ENCODE peak calls at places on chromosomes 1 and 21, in six cellular contexts. One of them, this sample, is unnamed.

GRCh38 chr1:28139033-28139712 is 37.3 kb downstream of the PTAFR start:
- ATAC-seq in left lung: peak
- ATAC-seq in GM12878: peak
- ATAC-seq in lower lobe of right lung: peak
- ATAC-seq in heart right ventricle: no peak
- ATAC-seq in right cardiac atrium: no peak
- ATAC-seq in this sample: no peak

GRCh38 chr21:38869946-38870345 is 64.2 kb downstream of the ETS2 start:
- ATAC-seq in lower lobe of right lung: no peak
- ATAC-seq in heart right ventricle: no peak
- ATAC-seq in left lung: peak
- ATAC-seq in right cardiac atrium: no peak
- ATAC-seq in GM12878: no peak
- ATAC-seq in this sample: no peak

GRCh38 chr1:228249508-228250305 is 41.9 kb downstream of the OBSCN start:
- ATAC-seq in GM12878: no peak
- ATAC-seq in heart right ventricle: no peak
- ATAC-seq in lower lobe of right lung: no peak
- ATAC-seq in right cardiac atrium: peak
- ATAC-seq in left lung: no peak
- ATAC-seq in this sample: no peak

GRCh38 chr1:201140941-201141260 is 13.4 kb downstream of the TMEM9 start:
- ATAC-seq in left lung: no peak
- ATAC-seq in heart right ventricle: no peak
- ATAC-seq in lower lobe of right lung: no peak
- ATAC-seq in GM12878: no peak
- ATAC-seq in right cardiac atrium: no peak
- ATAC-seq in this sample: no peak

GRCh38 chr1:16719571-16720402 is 20.5 kb upstream of the RNU1-4 start:
- ATAC-seq in lower lobe of right lung: no peak
- ATAC-seq in left lung: no peak
- ATAC-seq in heart right ventricle: no peak
- ATAC-seq in right cardiac atrium: no peak
- ATAC-seq in GM12878: peak
- ATAC-seq in this sample: no peak

GRCh38 chr1:230749150-230749549 is 2.0 kb downstream of the CAPN9 start:
- ATAC-seq in GM12878: peak
- ATAC-seq in heart right ventricle: no peak
- ATAC-seq in right cardiac atrium: no peak
- ATAC-seq in lower lobe of right lung: no peak
- ATAC-seq in left lung: no peak
- ATAC-seq in this sample: no peak

GRCh38 chr21:41222247-41223068 is 54.5 kb downstream of the BACE2 start:
- ATAC-seq in right cardiac atrium: no peak
- ATAC-seq in heart right ventricle: no peak
- ATAC-seq in GM12878: no peak
- ATAC-seq in lower lobe of right lung: peak
- ATAC-seq in left lung: no peak
- ATAC-seq in this sample: peak

GRCh38 chr1:191327868-191328267 is 830.4 kb upstream of the RGS18 start:
- ATAC-seq in right cardiac atrium: no peak
- ATAC-seq in heart right ventricle: no peak
- ATAC-seq in left lung: no peak
- ATAC-seq in lower lobe of right lung: no peak
- ATAC-seq in GM12878: no peak
- ATAC-seq in this sample: no peak

GRCh38 chr1:204950353-204951001 is 79.8 kb downstream of the NFASC start:
- ATAC-seq in GM12878: no peak
- ATAC-seq in lower lobe of right lung: no peak
- ATAC-seq in left lung: no peak
- ATAC-seq in right cardiac atrium: no peak
- ATAC-seq in heart right ventricle: no peak
- ATAC-seq in this sample: no peak

GRCh38 chr1:206909883-206910318 is 11.8 kb downstream of the FCMR start:
- ATAC-seq in heart right ventricle: peak
- ATAC-seq in GM12878: no peak
- ATAC-seq in right cardiac atrium: peak
- ATAC-seq in lower lobe of right lung: peak
- ATAC-seq in left lung: peak
- ATAC-seq in this sample: peak

GRCh38 chr1:202090994-202091393 is 31.7 kb upstream of the GPR37L1 start:
- ATAC-seq in GM12878: no peak
- ATAC-seq in lower lobe of right lung: no peak
- ATAC-seq in right cardiac atrium: no peak
- ATAC-seq in heart right ventricle: no peak
- ATAC-seq in left lung: peak
- ATAC-seq in this sample: no peak

GRCh38 chr1:3560981-3561380 is 50.3 kb downstream of the MEGF6 start:
- ATAC-seq in lower lobe of right lung: no peak
- ATAC-seq in right cardiac atrium: peak
- ATAC-seq in left lung: no peak
- ATAC-seq in heart right ventricle: no peak
- ATAC-seq in GM12878: no peak
- ATAC-seq in this sample: no peak

GRCh38 chr1:16260814-16261213 is 23.8 kb upstream of the CPLANE2 start:
- ATAC-seq in lower lobe of right lung: no peak
- ATAC-seq in GM12878: no peak
- ATAC-seq in right cardiac atrium: no peak
- ATAC-seq in heart right ventricle: no peak
- ATAC-seq in left lung: no peak
- ATAC-seq in this sample: no peak

GRCh38 chr1:207763091-207763490 is 11.2 kb downstream of the CD46 start:
- ATAC-seq in heart right ventricle: no peak
- ATAC-seq in lower lobe of right lung: peak
- ATAC-seq in left lung: peak
- ATAC-seq in GM12878: no peak
- ATAC-seq in right cardiac atrium: no peak
- ATAC-seq in this sample: no peak

GRCh38 chr1:107964397-107965111 is 426 bp downstream of the VAV3 start:
- ATAC-seq in heart right ventricle: no peak
- ATAC-seq in lower lobe of right lung: peak
- ATAC-seq in left lung: peak
- ATAC-seq in right cardiac atrium: peak
- ATAC-seq in GM12878: peak
- ATAC-seq in this sample: peak

GRCh38 chr1:226711976-226712778 is 26.9 kb downstream of the ITPKB start:
- ATAC-seq in left lung: no peak
- ATAC-seq in lower lobe of right lung: peak
- ATAC-seq in right cardiac atrium: no peak
- ATAC-seq in GM12878: peak
- ATAC-seq in heart right ventricle: peak
- ATAC-seq in this sample: no peak

GRCh38 chr1:227316941-227317540 is 1.3 kb downstream of the CDC42BPA start:
- ATAC-seq in heart right ventricle: no peak
- ATAC-seq in left lung: no peak
- ATAC-seq in GM12878: no peak
- ATAC-seq in right cardiac atrium: no peak
- ATAC-seq in lower lobe of right lung: no peak
- ATAC-seq in this sample: no peak

GRCh38 chr1:92500552-92500951 is 13.8 kb upstream of the GFI1 start:
- ATAC-seq in right cardiac atrium: no peak
- ATAC-seq in GM12878: no peak
- ATAC-seq in heart right ventricle: no peak
- ATAC-seq in lower lobe of right lung: no peak
- ATAC-seq in left lung: no peak
- ATAC-seq in this sample: no peak

GRCh38 chr1:92502247-92502646 is 15.5 kb upstream of the GFI1 start:
- ATAC-seq in lower lobe of right lung: no peak
- ATAC-seq in left lung: no peak
- ATAC-seq in heart right ventricle: no peak
- ATAC-seq in GM12878: peak
- ATAC-seq in right cardiac atrium: no peak
- ATAC-seq in this sample: no peak

GRCh38 chr1:92503926-92504750 is 17.4 kb upstream of the GFI1 start:
- ATAC-seq in right cardiac atrium: no peak
- ATAC-seq in left lung: no peak
- ATAC-seq in heart right ventricle: no peak
- ATAC-seq in lower lobe of right lung: peak
- ATAC-seq in GM12878: peak
- ATAC-seq in this sample: no peak

GRCh38 chr1:92503043-92503925 is 16.6 kb upstream of the GFI1 start:
- ATAC-seq in GM12878: peak
- ATAC-seq in lower lobe of right lung: no peak
- ATAC-seq in heart right ventricle: no peak
- ATAC-seq in right cardiac atrium: no peak
- ATAC-seq in left lung: no peak
- ATAC-seq in this sample: no peak

GRCh38 chr1:92504751-92505692 is 18.3 kb upstream of the GFI1 start:
- ATAC-seq in lower lobe of right lung: peak
- ATAC-seq in heart right ventricle: no peak
- ATAC-seq in left lung: no peak
- ATAC-seq in GM12878: no peak
- ATAC-seq in right cardiac atrium: no peak
- ATAC-seq in this sample: no peak
- H3K4me3 ChIP-seq in lower lobe of right lung: no peak
- H3K4me3 ChIP-seq in heart right ventricle: no peak
- H3K4me3 ChIP-seq in left lung: no peak
- H3K4me3 ChIP-seq in GM12878: no peak
- H3K4me3 ChIP-seq in right cardiac atrium: no peak
- H3K4me3 ChIP-seq in this sample: no peak

GRCh38 chr1:20788489-20788795 is 1.3 kb upstream of the HP1BP3 start:
- ATAC-seq in right cardiac atrium: no peak
- ATAC-seq in left lung: no peak
- ATAC-seq in lower lobe of right lung: no peak
- ATAC-seq in GM12878: no peak
- ATAC-seq in heart right ventricle: no peak
- ATAC-seq in this sample: no peak
- H3K4me3 ChIP-seq in right cardiac atrium: no peak
- H3K4me3 ChIP-seq in left lung: peak
- H3K4me3 ChIP-seq in lower lobe of right lung: no peak
- H3K4me3 ChIP-seq in GM12878: no peak
- H3K4me3 ChIP-seq in heart right ventricle: no peak
- H3K4me3 ChIP-seq in this sample: no peak

DNA sequence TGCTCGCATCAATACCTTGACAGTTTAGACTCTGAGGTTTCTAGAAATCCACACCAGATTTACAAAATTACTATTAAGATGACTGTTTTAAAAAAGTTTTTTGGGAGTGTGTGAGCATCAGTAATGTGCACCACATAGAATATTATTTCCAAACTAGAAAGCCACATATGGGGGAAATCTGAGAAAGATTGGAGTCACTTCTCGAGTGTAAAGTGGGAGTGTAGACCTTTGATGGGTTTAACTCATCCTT is 757 bp downstream of the RIMKLA start:
- ATAC-seq in GM12878: no peak
- ATAC-seq in right cardiac atrium: no peak
- ATAC-seq in left lung: no peak
- ATAC-seq in heart right ventricle: no peak
- ATAC-seq in lower lobe of right lung: no peak
- ATAC-seq in this sample: no peak
- H3K4me3 ChIP-seq in GM12878: peak
- H3K4me3 ChIP-seq in right cardiac atrium: peak
- H3K4me3 ChIP-seq in left lung: peak
- H3K4me3 ChIP-seq in heart right ventricle: peak
- H3K4me3 ChIP-seq in lower lobe of right lung: peak
- H3K4me3 ChIP-seq in this sample: peak

GRCh38 chr1:246078888-246079252 is 428.2 kb downstream of the SMYD3 start:
- ATAC-seq in left lung: no peak
- ATAC-seq in heart right ventricle: no peak
- ATAC-seq in lower lobe of right lung: no peak
- ATAC-seq in right cardiac atrium: no peak
- ATAC-seq in GM12878: no peak
- ATAC-seq in this sample: no peak

GRCh38 chr1:246081138-246081702 is 425.9 kb downstream of the SMYD3 start:
- ATAC-seq in GM12878: no peak
- ATAC-seq in lower lobe of right lung: no peak
- ATAC-seq in right cardiac atrium: no peak
- ATAC-seq in left lung: no peak
- ATAC-seq in heart right ventricle: no peak
- ATAC-seq in this sample: no peak

GRCh38 chr1:246080031-246080430 is 427.0 kb downstream of the SMYD3 start:
- ATAC-seq in heart right ventricle: no peak
- ATAC-seq in right cardiac atrium: no peak
- ATAC-seq in left lung: no peak
- ATAC-seq in lower lobe of right lung: no peak
- ATAC-seq in GM12878: no peak
- ATAC-seq in this sample: no peak

GRCh38 chr1:246077476-246077875 is 429.6 kb downstream of the SMYD3 start:
- ATAC-seq in GM12878: no peak
- ATAC-seq in left lung: no peak
- ATAC-seq in right cardiac atrium: no peak
- ATAC-seq in heart right ventricle: no peak
- ATAC-seq in lower lobe of right lung: no peak
- ATAC-seq in this sample: no peak

DNA sequence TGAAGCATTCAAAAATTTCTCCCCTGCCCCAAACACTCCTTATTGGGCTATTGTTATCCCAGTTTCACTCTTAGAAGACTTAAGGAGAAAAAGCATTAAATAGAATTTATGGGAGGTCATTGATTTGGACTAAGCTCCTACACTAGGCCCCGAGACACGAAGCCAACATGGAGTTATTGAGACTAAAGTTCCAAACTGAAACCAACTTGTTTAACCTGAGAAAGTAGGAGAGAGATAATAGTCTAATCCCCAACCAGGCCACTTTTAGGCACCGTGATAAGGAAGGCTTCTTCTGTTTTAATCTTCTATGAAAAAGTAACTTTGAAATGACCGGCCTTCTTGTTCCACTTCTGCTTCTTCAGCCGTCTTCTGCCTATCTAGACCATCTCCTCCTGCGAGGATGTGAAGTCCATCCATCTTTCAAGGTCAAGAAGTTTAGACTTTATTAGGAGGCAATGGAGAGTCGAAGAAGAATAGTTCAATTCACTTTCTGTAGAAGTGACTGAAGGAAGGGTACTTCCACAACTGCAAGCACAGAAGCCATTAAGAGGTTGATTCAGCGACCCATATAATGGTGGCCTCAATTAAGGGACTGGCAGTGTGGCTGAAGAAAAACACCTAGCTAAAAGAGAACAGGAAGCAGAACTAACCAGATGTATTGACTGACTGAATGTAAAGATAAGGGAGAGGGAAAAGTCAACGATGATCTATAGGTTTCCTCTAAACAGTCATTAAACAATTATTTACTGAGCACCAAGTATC is 428.8 kb downstream of the SMYD3 start:
- ATAC-seq in lower lobe of right lung: no peak
- ATAC-seq in GM12878: no peak
- ATAC-seq in heart right ventricle: no peak
- ATAC-seq in right cardiac atrium: no peak
- ATAC-seq in left lung: no peak
- ATAC-seq in this sample: no peak
- H3K4me3 ChIP-seq in lower lobe of right lung: no peak
- H3K4me3 ChIP-seq in GM12878: no peak
- H3K4me3 ChIP-seq in heart right ventricle: no peak
- H3K4me3 ChIP-seq in right cardiac atrium: no peak
- H3K4me3 ChIP-seq in left lung: no peak
- H3K4me3 ChIP-seq in this sample: no peak

GRCh38 chr1:211623510-211623909 is 44.5 kb upstream of the SLC30A1 start:
- ATAC-seq in heart right ventricle: no peak
- ATAC-seq in left lung: no peak
- ATAC-seq in lower lobe of right lung: no peak
- ATAC-seq in GM12878: no peak
- ATAC-seq in right cardiac atrium: no peak
- ATAC-seq in this sample: no peak
- H3K4me3 ChIP-seq in heart right ventricle: no peak
- H3K4me3 ChIP-seq in left lung: no peak
- H3K4me3 ChIP-seq in lower lobe of right lung: no peak
- H3K4me3 ChIP-seq in GM12878: no peak
- H3K4me3 ChIP-seq in right cardiac atrium: no peak
- H3K4me3 ChIP-seq in this sample: no peak

GRCh38 chr1:40847023-40847740 is 15.0 kb downstream of the CITED4 start:
- ATAC-seq in lower lobe of right lung: no peak
- ATAC-seq in right cardiac atrium: no peak
- ATAC-seq in heart right ventricle: no peak
- ATAC-seq in left lung: no peak
- ATAC-seq in GM12878: no peak
- ATAC-seq in this sample: no peak
- H3K4me3 ChIP-seq in lower lobe of right lung: no peak
- H3K4me3 ChIP-seq in right cardiac atrium: no peak
- H3K4me3 ChIP-seq in heart right ventricle: no peak
- H3K4me3 ChIP-seq in left lung: no peak
- H3K4me3 ChIP-seq in GM12878: no peak
- H3K4me3 ChIP-seq in this sample: no peak

GRCh38 chr1:46611691-46612221 is 4.9 kb downstream of the MOB3C start:
- ATAC-seq in GM12878: no peak
- ATAC-seq in left lung: no peak
- ATAC-seq in heart right ventricle: no peak
- ATAC-seq in right cardiac atrium: no peak
- ATAC-seq in lower lobe of right lung: no peak
- ATAC-seq in this sample: no peak
- H3K4me3 ChIP-seq in GM12878: peak
- H3K4me3 ChIP-seq in left lung: no peak
- H3K4me3 ChIP-seq in heart right ventricle: no peak
- H3K4me3 ChIP-seq in right cardiac atrium: no peak
- H3K4me3 ChIP-seq in lower lobe of right lung: no peak
- H3K4me3 ChIP-seq in this sample: no peak